ENCODE peak calls at places on chromosome 17, in six cellular contexts. V, Y, X, S, I and G are unnamed samples.

GRCh38 chr17:75845933-75846700 is 1.9 kb upstream of the UNC13D start:
- DNase-seq in I (peak), Y (peak), X (no peak), S (no peak), V (no peak), G (no peak)

GRCh38 chr17:74860999-74861553 is 1.4 kb upstream of the GRIN2C start:
- DNase-seq in S (no peak), V (no peak), I (no peak), X (no peak), Y (no peak), G (no peak)

GRCh38 chr17:34220776-34221390 is 34.2 kb upstream of the CCL2 start:
- DNase-seq in S (no peak), V (no peak), Y (no peak), I (no peak), X (no peak), G (no peak)

GRCh38 chr17:19706791-19707727 is 9.3 kb downstream of the SLC47A2 start:
- DNase-seq in S (no peak), I (no peak), X (no peak), Y (no peak), V (no peak), G (no peak)

GRCh38 chr17:67435122-67435521 is 58.0 kb downstream of the PITPNC1 start:
- DNase-seq in Y (no peak), V (no peak), I (no peak), S (no peak), X (no peak), G (no peak)

GRCh38 chr17:40559954-40560591 is 5.2 kb downstream of the CCR7 start:
- DNase-seq in S (peak), V (peak), X (peak), I (peak), Y (peak), G (peak)

GRCh38 chr17:2364132-2365116 is 27.1 kb downstream of the SGSM2 start:
- DNase-seq in Y (no peak), S (no peak), X (no peak), V (no peak), I (no peak), G (no peak)

GRCh38 chr17:58808609-58809563 is 53.2 kb downstream of the PPM1E start:
- DNase-seq in X (no peak), Y (no peak), S (no peak), V (no peak), I (no peak), G (no peak)

GRCh38 chr17:59493867-59494266 is 71.5 kb upstream of the DHX40 start:
- DNase-seq in X (no peak), Y (no peak), V (no peak), I (no peak), S (no peak), G (no peak)

GRCh38 chr17:5948811-5949210 is 121.4 kb upstream of the WSCD1 start:
- DNase-seq in X (no peak), S (no peak), V (no peak), Y (no peak), I (no peak), G (no peak)

GRCh38 chr17:65483438-65483837 is 78.0 kb downstream of the AXIN2 start:
- DNase-seq in S (no peak), V (no peak), I (no peak), Y (no peak), X (no peak), G (no peak)

GRCh38 chr17:10398352-10398751 is 23.4 kb downstream of the MYH8 start:
- DNase-seq in I (no peak), X (no peak), V (no peak), S (no peak), Y (no peak), G (no peak)

GRCh38 chr17:37744961-37745800 is at the start of gene HNF1B:
- DNase-seq in V (no peak), X (no peak), S (no peak), Y (peak), I (peak), G (no peak)

GRCh38 chr17:46994993-46995392 is 15.9 kb upstream of the RPRML start:
- DNase-seq in S (no peak), I (no peak), X (no peak), Y (no peak), V (no peak), G (no peak)

GRCh38 chr17:30970757-30971567 is at the start of gene RNF135:
- DNase-seq in Y (peak), I (peak), S (peak), V (peak), X (peak), G (peak)

GRCh38 chr17:54903375-54903774 is 2.7 kb downstream of the TOM1L1 start:
- DNase-seq in V (peak), X (no peak), I (no peak), S (no peak), Y (peak), G (no peak)

GRCh38 chr17:77736207-77736600 is 222.3 kb upstream of the TNRC6C start:
- DNase-seq in X (no peak), I (no peak), S (no peak), Y (no peak), V (no peak), G (peak)
- H3K27ac ChIP-seq in X (no peak), I (no peak), S (peak), Y (no peak), V (no peak), G (peak)

GRCh38 chr17:77957869-77958715 is at the start of gene TNRC6C:
- DNase-seq in Y (peak), I (peak), X (peak), S (peak), V (peak), G (peak)

GRCh38 chr17:77958716-77959215 is 263 bp downstream of the TNRC6C start:
- DNase-seq in I (no peak), X (no peak), V (no peak), S (no peak), Y (no peak), G (no peak)

GRCh38 chr17:77959216-77959925 is 868 bp downstream of the TNRC6C start:
- DNase-seq in V (peak), I (no peak), Y (peak), S (no peak), X (no peak), G (no peak)

GRCh38 chr17:77961741-77962140 is 3.2 kb downstream of the TNRC6C start:
- DNase-seq in X (no peak), V (no peak), Y (no peak), S (no peak), I (no peak), G (no peak)

DNA sequence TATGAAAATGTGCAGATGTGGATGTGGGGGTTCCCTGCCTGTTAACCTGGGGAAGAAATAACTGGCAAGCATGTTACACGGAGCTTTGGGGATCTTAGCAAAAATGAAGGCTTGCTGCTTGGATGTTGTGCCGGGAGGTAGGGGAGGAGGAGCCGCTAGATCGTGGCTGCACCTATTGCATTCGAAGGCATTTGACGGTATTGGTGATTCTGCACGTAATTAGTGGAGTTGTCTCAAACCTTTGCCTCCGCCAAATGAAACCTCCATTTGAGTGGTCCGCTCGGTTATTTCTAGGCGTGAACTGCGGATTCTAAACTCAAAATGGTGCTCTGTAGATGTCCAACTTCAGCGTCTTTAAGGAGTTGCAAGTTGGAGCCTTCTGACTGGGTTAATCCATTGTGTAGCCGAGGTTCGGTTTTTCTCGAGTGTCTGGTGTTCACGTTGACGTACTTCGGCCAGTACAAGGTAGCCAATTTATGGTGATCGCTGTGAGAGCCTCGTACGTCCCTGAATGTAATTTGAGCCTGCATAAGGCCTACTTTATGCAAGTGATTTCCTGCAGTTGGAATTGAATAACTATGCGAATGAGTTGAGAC is 1.5 kb downstream of the TNRC6C start:
- DNase-seq in Y (no peak), I (no peak), S (no peak), X (no peak), V (no peak), G (no peak)
- H3K27ac ChIP-seq in Y (no peak), I (no peak), S (peak), X (no peak), V (no peak), G (peak)

GRCh38 chr17:4295686-4296085 is 31.9 kb upstream of the ANKFY1 start:
- DNase-seq in I (no peak), V (no peak), S (no peak), Y (no peak), X (no peak), G (no peak)

GRCh38 chr17:4301066-4301465 is 37.3 kb upstream of the ANKFY1 start:
- DNase-seq in Y (no peak), V (no peak), S (no peak), I (no peak), X (no peak), G (no peak)

GRCh38 chr17:4293572-4293971 is 29.8 kb upstream of the ANKFY1 start:
- DNase-seq in Y (no peak), S (no peak), V (no peak), I (no peak), X (no peak), G (no peak)

DNA sequence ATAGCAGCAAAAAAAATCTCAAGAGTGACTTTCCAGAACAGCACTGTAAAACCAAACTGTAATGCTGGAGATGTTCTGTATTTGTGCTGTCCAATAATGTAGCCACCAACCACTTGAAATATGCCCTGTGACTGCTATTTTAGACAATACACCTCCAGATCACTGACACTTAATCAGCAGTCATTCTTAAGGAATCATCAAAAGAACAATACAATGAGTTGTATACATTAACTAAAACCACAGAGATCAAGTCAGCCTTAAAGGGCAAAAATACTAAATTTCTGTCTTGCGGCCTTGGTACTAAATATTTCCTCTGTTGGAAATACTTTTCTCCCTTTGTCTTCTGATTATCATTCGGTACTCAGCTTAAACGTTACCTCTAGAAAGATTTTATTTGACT is 33.6 kb upstream of the ANKFY1 start:
- DNase-seq in X (no peak), Y (no peak), S (no peak), V (no peak), I (no peak), G (no peak)
- H3K27ac ChIP-seq in X (no peak), Y (no peak), S (no peak), V (no peak), I (no peak), G (no peak)

DNA sequence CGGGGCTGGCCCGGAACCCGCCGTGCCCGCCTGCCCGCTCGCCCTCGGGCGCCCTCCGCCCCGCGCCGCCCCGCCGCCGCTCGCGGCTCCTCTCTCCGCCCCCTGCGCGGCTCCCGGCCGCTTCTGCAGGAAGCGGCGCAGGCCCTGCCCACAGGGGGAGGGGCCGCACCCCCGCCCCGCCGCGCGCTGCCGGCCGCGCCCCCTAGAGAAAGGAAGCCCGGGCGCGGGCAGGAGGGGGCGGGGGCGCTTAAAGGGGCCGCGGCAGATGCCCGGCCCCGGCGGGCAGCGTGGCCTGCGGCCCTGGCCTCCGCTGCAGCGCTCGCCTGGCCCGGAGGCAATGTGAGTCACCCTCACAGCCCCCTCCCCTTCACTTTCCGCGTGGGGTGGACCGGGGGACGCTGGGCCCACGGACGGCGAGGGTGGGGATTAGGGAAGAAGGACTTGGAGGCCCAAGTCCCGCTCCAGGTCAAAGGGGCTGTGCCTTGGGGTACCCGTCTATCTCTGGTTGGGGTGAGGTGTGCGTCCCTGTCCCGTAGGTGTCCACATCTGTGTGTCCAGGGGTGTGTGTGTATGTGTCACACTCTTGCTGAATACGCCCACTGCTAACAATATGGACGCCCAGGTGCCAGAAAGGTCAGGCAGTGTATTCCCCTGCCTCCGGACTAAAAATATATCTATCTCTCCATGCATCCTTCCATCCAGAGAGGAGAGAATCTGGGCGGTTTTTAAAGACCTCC is at the start of gene GIT1:
- DNase-seq in I (peak), X (peak), Y (peak), V (peak), S (no peak), G (peak)
- H3K27ac ChIP-seq in I (no peak), X (peak), Y (peak), V (peak), S (peak), G (peak)

DNA sequence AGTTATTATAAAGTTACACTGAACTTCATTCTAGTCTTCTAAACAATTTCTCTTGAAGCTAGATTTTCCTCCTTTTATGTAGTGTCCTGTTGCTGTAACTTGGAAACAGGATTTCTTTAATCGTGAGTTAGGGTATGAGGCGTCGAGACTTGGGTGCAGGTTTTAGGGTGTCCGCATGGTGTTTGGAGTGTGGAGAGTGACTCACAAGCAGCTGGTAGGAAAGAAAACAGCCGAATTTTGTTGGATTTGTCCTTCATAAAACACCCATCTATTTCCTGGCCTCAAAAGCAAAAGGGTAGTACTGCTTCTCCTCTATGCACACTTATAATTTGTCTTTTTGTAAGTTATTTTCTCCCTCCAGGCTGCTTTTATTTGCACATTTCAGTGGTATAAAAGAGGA is 1.6 kb downstream of the RPTOR start:
- DNase-seq in X (no peak), I (peak), Y (no peak), S (no peak), V (no peak), G (no peak)
- H3K27ac ChIP-seq in X (no peak), I (no peak), Y (no peak), S (no peak), V (no peak), G (no peak)

GRCh38 chr17:39541652-39542051 is 66.1 kb downstream of the NEUROD2 start:
- DNase-seq in V (no peak), S (no peak), I (no peak), X (no peak), Y (no peak), G (no peak)

GRCh38 chr17:39538875-39539274 is 68.8 kb downstream of the NEUROD2 start:
- DNase-seq in V (no peak), S (no peak), X (no peak), I (peak), Y (no peak), G (no peak)

GRCh38 chr17:39543176-39543575 is 64.5 kb downstream of the NEUROD2 start:
- DNase-seq in V (no peak), X (no peak), Y (no peak), S (no peak), I (no peak), G (no peak)

GRCh38 chr17:39547713-39548478 is 59.8 kb downstream of the NEUROD2 start:
- DNase-seq in I (peak), Y (peak), X (peak), V (peak), S (no peak), G (peak)

GRCh38 chr17:39543669-39544068 is 64.1 kb downstream of the NEUROD2 start:
- DNase-seq in X (no peak), I (no peak), Y (no peak), V (no peak), S (no peak), G (no peak)
- H3K27ac ChIP-seq in X (no peak), I (no peak), Y (no peak), V (no peak), S (no peak), G (no peak)

GRCh38 chr17:32855620-32856019 is 21.3 kb downstream of the MYO1D start:
- DNase-seq in V (no peak), X (no peak), S (no peak), I (no peak), Y (no peak), G (no peak)

GRCh38 chr17:32863559-32863958 is 13.4 kb downstream of the MYO1D start:
- DNase-seq in S (no peak), Y (no peak), I (no peak), X (no peak), V (no peak), G (no peak)

GRCh38 chr17:32861979-32862378 is 14.9 kb downstream of the MYO1D start:
- DNase-seq in S (no peak), Y (no peak), I (peak), V (no peak), X (no peak), G (no peak)

GRCh38 chr17:32862940-32863339 is 14.0 kb downstream of the MYO1D start:
- DNase-seq in V (no peak), Y (no peak), X (no peak), S (no peak), I (peak), G (no peak)

DNA sequence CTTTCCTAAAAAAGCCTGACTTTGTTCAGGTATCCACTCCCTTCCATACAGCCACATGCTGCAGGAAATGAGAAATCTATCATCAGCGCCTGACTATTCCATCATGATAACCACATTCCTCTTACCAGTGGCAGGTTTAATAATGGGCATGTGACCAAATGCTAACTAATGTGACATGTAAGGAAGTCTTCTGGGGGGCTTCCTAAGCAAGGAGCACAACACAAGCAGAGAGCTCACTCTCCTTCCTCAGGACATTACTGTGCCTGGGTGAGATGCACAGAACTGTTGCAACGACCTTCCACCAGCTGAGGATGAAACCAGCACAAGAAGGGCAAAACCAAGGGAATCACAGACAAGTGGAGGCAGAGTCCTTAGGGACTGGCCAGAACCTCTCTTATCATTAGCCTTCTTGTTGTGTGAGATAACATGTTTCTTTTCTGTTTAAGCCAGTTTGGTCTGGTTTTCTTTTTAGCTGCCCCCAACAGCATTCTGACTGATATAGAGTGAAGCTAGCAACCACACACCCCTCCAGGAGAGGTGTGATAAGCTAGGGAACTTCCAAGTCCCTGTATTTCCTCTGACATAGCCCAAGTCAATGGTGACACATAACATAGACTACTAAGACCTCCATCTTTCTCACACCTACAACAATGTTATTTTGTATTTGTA is 16.9 kb downstream of the MYO1D start:
- DNase-seq in Y (no peak), S (no peak), X (no peak), V (no peak), I (no peak), G (no peak)
- H3K27ac ChIP-seq in Y (no peak), S (no peak), X (no peak), V (no peak), I (no peak), G (no peak)

DNA sequence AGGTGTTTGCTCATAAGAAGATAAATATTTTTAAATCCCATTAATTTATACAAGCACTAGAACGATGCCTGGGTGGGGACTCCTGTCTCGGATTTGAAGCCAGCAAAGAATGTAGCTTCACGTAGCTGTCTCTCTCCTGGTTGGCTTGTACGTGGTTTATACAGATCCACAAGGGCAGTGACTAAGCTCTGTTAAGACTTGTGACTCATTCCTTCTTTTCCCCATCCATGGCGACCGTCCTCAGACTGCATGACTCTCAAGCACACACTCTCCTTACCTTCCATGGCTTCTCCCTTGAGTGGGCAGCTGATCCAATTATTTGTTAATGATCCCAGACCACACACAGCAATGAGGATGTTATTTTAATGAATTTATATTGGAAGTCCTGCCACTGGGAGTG is 679.7 kb upstream of the SOX9 start:
- DNase-seq in V (no peak), S (no peak), I (peak), Y (no peak), X (peak), G (no peak)
- H3K27ac ChIP-seq in V (no peak), S (no peak), I (peak), Y (no peak), X (no peak), G (no peak)